ENCODE peak calls at places on chromosomes 11 and 22, in six cellular contexts. O, A, G, E, X and L are unnamed samples.

GRCh38 chr22:45805413-45805812 is 133.8 kb downstream of the ATXN10 start:
- DNase-seq in O (no peak), G (no peak), X (peak; percentile 11), E (peak; percentile 25), A (no peak), L (no peak)

GRCh38 chr11:70568504-70569172 is 170.3 kb downstream of the CTTN start:
- DNase-seq in X (no peak), A (peak; percentile 34), O (peak; percentile 59), E (peak; percentile 33), G (peak; percentile 71), L (no peak)

GRCh38 chr11:47593492-47593933 is 698 bp downstream of the C1QTNF4 start:
- DNase-seq in E (no peak), A (no peak), O (no peak), G (no peak), X (no peak), L (no peak)

GRCh38 chr11:119696378-119697157 is 32.4 kb downstream of the NECTIN1 start:
- DNase-seq in E (no peak), A (no peak), O (peak; percentile 56), G (peak; percentile 62), X (no peak), L (no peak)

GRCh38 chr11:85809191-85809590 is 1.8 kb downstream of the SYTL2 start:
- DNase-seq in A (no peak), O (peak; percentile 53), X (no peak), G (no peak), E (no peak), L (no peak)

GRCh38 chr11:12802418-12803085 is 128.3 kb downstream of the TEAD1 start:
- DNase-seq in E (peak; percentile 86), X (peak; percentile 95), G (peak; percentile 89), A (no peak), O (peak; percentile 91), L (no peak)

GRCh38 chr22:25216230-25216629 is 3.2 kb upstream of the CRYBB2 start:
- DNase-seq in E (no peak), G (no peak), O (no peak), A (no peak), X (no peak), L (no peak)

GRCh38 chr22:33589297-33589696 is 331.0 kb downstream of the LARGE1 start:
- DNase-seq in O (no peak), G (no peak), E (no peak), X (no peak), A (no peak), L (no peak)

GRCh38 chr22:22023581-22024137 is 41.1 kb upstream of the TOP3B start:
- DNase-seq in O (no peak), G (no peak), E (no peak), X (no peak), A (no peak), L (peak; percentile 51)

GRCh38 chr22:22558972-22559603 is at the start of gene PRAME:
- DNase-seq in E (no peak), O (peak; percentile 87), X (peak; percentile 80), G (peak; percentile 72), A (peak; percentile 80), L (no peak)

GRCh38 chr22:49783036-49783746 is 44.5 kb downstream of the BRD1 start:
- DNase-seq in X (no peak), A (no peak), G (no peak), E (no peak), O (no peak), L (no peak)

GRCh38 chr22:37234736-37235711 is 9.0 kb downstream of the RAC2 start:
- DNase-seq in O (peak; percentile 49), E (no peak), G (no peak), X (no peak), A (no peak), L (no peak)

GRCh38 chr22:20080776-20081654 is 974 bp downstream of the DGCR8 start:
- DNase-seq in A (peak; percentile 44), X (peak; percentile 46), G (peak; percentile 38), E (peak; percentile 63), O (no peak), L (no peak)

GRCh38 chr11:101844608-101845007 is 70.2 kb upstream of the CEP126 start:
- DNase-seq in G (no peak), O (no peak), X (no peak), A (no peak), E (no peak), L (no peak)

GRCh38 chr11:70590356-70590991 is 192.1 kb downstream of the CTTN start:
- DNase-seq in E (no peak), O (no peak), X (no peak), G (no peak), A (no peak), L (no peak)

GRCh38 chr11:19430346-19431058 is 189.8 kb upstream of the E2F8 start:
- DNase-seq in X (no peak), A (no peak), G (no peak), E (no peak), O (no peak), L (no peak)

GRCh38 chr11:46450846-46451470 is 59.4 kb upstream of the CHRM4 start:
- DNase-seq in E (no peak), X (no peak), A (no peak), O (no peak), G (no peak), L (no peak)

GRCh38 chr22:27853404-27853803 is 51.8 kb upstream of the MN1 start:
- DNase-seq in X (no peak), E (no peak), O (no peak), G (no peak), A (no peak), L (no peak)

GRCh38 chr11:126115820-126116319 is 53.2 kb upstream of the CDON start:
- DNase-seq in E (peak; percentile 78), X (peak; percentile 88), G (peak; percentile 72), O (peak; percentile 72), A (no peak), L (no peak)

GRCh38 chr11:92211576-92212167 is 12.9 kb upstream of the FAT3 start:
- DNase-seq in X (peak; percentile 45), A (peak; percentile 26), E (peak; percentile 36), O (no peak), G (no peak), L (no peak)

GRCh38 chr11:79119491-79120284 is 321.1 kb downstream of the TENM4 start:
- DNase-seq in A (peak; percentile 29), X (no peak), G (no peak), O (no peak), E (no peak), L (no peak)

GRCh38 chr11:85725510-85726258 is 39.7 kb upstream of the CCDC89 start:
- DNase-seq in G (no peak), E (peak; percentile 91), X (peak; percentile 99), A (no peak), O (no peak), L (no peak)

GRCh38 chr11:59560290-59560701 is 49.0 kb downstream of the OR4D9 start:
- DNase-seq in E (peak; percentile 77), G (peak; percentile 87), X (peak; percentile 96), O (peak; percentile 72), A (peak; percentile 86), L (peak; percentile 86)

GRCh38 chr11:8694137-8694536 is 11.5 kb downstream of the RPL27A start:
- DNase-seq in X (no peak), O (no peak), G (no peak), A (no peak), E (no peak), L (no peak)

GRCh38 chr22:45907996-45908395 is 69.0 kb downstream of the WNT7B start:
- DNase-seq in O (no peak), E (no peak), A (no peak), X (no peak), G (no peak), L (no peak)

GRCh38 chr11:9672288-9672916 is 8.5 kb downstream of the SWAP70 start:
- DNase-seq in X (no peak), E (no peak), G (no peak), O (no peak), A (no peak), L (no peak)

GRCh38 chr11:1221848-1222311 is 986 bp upstream of the MUC5B start:
- DNase-seq in X (no peak), O (no peak), A (no peak), E (no peak), G (peak; percentile 18), L (no peak)

GRCh38 chr22:42869463-42869862 is 12.4 kb upstream of the ARFGAP3 start:
- DNase-seq in A (no peak), O (no peak), G (no peak), E (no peak), X (no peak), L (no peak)

DNA sequence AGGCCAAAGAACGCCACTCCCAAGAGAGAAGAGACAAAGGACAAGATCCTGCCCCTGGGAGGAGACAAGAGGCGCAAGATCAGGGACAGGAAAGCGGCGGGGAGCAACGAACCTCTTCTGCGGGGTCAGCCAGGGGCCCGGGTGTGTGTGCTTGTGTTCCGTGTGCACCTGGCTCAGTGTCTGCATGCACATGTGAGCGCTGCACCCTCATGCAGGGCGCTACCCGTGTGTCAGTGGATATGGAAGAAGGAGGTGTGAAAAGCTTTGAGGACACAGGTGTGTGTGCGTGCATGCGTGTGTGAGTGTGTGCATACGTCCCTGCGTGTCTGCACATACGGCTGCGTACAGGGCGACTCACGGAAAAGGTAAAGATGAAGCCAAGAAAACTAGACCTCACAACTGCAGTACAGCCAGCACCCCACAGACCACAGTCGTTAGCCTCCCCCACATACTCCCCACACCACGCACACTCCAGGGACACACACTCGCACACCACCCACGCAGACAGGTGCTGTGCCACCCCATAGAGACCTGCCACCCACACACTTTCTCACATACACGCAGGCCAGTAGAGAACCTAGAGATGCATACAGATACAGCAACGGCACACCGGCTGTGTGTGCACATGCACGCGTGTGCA is 11.0 kb upstream of the IGSF9B start:
- DNase-seq in G (no peak), X (no peak), E (no peak), A (no peak), O (no peak), L (no peak)
- TF ChIP-seq CTCF in G (no peak), X (no peak), E (no peak), A (no peak), O (no peak), L (no peak)

GRCh38 chr11:114846040-114846791 is 167.9 kb downstream of the NXPE2 start:
- DNase-seq in E (peak; percentile 4), G (no peak), A (no peak), O (no peak), X (no peak), L (no peak)
- TF ChIP-seq CTCF in E (no peak), G (no peak), A (no peak), O (no peak), X (no peak), L (no peak)

GRCh38 chr11:117443269-117444186 is 115.9 kb downstream of the CEP164 start:
- DNase-seq in E (no peak), A (peak; percentile 69), O (peak; percentile 63), G (peak; percentile 27), X (peak; percentile 55), L (no peak)
- TF ChIP-seq CTCF in E (peak; percentile 59), A (peak; percentile 68), O (peak; percentile 71), G (no peak), X (peak; percentile 66), L (peak; percentile 29)

DNA sequence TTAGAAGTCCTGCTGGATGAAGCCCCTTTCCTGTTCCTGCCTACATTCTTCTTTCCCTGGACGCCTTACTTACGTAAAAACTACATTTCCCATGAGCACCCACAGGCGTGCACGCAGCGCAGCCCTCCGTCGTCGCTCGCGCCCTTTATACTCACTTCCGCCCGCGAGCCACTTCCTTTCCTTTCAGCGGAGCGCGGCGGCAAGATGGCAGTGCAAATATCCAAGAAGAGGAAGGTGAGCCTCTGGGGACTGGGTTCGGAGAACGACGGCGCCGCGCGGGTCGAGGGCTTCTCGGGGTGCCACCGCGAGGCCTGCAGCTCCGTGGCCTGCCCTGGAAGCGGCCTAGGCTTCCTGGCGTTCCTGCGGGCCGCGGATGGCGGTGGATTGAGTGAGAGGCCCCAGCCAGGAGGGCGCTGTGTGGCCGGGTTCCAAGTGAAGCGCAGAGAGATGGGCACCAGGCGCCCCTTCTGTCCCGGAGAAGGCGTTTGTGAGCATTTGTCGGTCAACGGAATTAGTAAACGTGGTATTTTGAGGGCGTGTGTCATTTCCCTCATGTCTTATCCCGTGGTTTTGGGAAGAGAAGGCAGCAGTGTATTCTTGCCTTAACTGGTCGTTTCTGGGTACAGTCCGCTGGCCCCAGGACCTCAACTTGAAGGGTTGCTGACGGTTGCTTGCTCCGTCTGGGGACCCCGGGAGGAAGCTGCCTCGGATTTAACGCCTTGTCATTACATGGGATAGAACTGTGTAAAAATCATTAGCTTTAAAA is at the start of gene RPS3:
- DNase-seq in X (peak; percentile 96), A (peak; percentile 88), O (peak; percentile 97), E (peak; percentile 92), G (peak; percentile 92), L (peak; percentile 96)
- TF ChIP-seq CTCF in X (peak; percentile 51), A (no peak), O (peak; percentile 29), E (peak; percentile 5), G (no peak), L (peak; percentile 35)